ENCODE peak calls at places on chromosome 21, in nine cellular contexts. One of them, this sample, is unnamed. For H3K36me3, the result is how much of the 10 kb centered on the place peaks cover.

GRCh38 chr21:27067226-27067625 is 100.3 kb upstream of the ADAMTS5 start:
- DNase-seq in aorta: no peak
- DNase-seq in heart right ventricle: no peak
- DNase-seq in left ventricle myocardium inferior: no peak
- DNase-seq in psoas muscle: no peak
- DNase-seq in CD4-positive, alpha-beta memory T cell: no peak
- DNase-seq in small intestine: no peak
- DNase-seq in RWPE2: no peak
- DNase-seq in lower lobe of right lung: no peak
- DNase-seq in this sample: no peak

GRCh38 chr21:37407719-37408455 is 41.3 kb downstream of the DYRK1A start:
- DNase-seq in aorta: no peak
- DNase-seq in left ventricle myocardium inferior: no peak
- DNase-seq in psoas muscle: no peak
- DNase-seq in CD4-positive, alpha-beta memory T cell: no peak
- DNase-seq in small intestine: peak
- DNase-seq in lower lobe of right lung: no peak
- DNase-seq in RWPE2: no peak
- DNase-seq in heart right ventricle: no peak
- DNase-seq in this sample: no peak

GRCh38 chr21:33721081-33721480 is 78.8 kb downstream of the ITSN1 start:
- DNase-seq in psoas muscle: no peak
- DNase-seq in small intestine: no peak
- DNase-seq in heart right ventricle: no peak
- DNase-seq in RWPE2: no peak
- DNase-seq in left ventricle myocardium inferior: no peak
- DNase-seq in CD4-positive, alpha-beta memory T cell: no peak
- DNase-seq in lower lobe of right lung: no peak
- DNase-seq in aorta: no peak
- DNase-seq in this sample: no peak

GRCh38 chr21:42123509-42123908 is 52.4 kb downstream of the UMODL1 start:
- DNase-seq in heart right ventricle: no peak
- DNase-seq in left ventricle myocardium inferior: no peak
- DNase-seq in psoas muscle: no peak
- DNase-seq in CD4-positive, alpha-beta memory T cell: no peak
- DNase-seq in lower lobe of right lung: no peak
- DNase-seq in aorta: no peak
- DNase-seq in small intestine: no peak
- DNase-seq in RWPE2: no peak
- DNase-seq in this sample: peak

GRCh38 chr21:41636636-41637625 is 129.0 kb upstream of the TMPRSS2 start:
- DNase-seq in aorta: no peak
- DNase-seq in RWPE2: no peak
- DNase-seq in left ventricle myocardium inferior: no peak
- DNase-seq in small intestine: no peak
- DNase-seq in heart right ventricle: no peak
- DNase-seq in lower lobe of right lung: no peak
- DNase-seq in psoas muscle: no peak
- DNase-seq in CD4-positive, alpha-beta memory T cell: no peak
- DNase-seq in this sample: no peak

GRCh38 chr21:34018185-34018584 is 55.2 kb upstream of the MRPS6 start:
- DNase-seq in left ventricle myocardium inferior: no peak
- DNase-seq in lower lobe of right lung: no peak
- DNase-seq in CD4-positive, alpha-beta memory T cell: no peak
- DNase-seq in aorta: no peak
- DNase-seq in small intestine: no peak
- DNase-seq in RWPE2: no peak
- DNase-seq in psoas muscle: no peak
- DNase-seq in heart right ventricle: no peak
- DNase-seq in this sample: no peak

GRCh38 chr21:29300547-29301138 is 1.9 kb downstream of the BACH1 start:
- DNase-seq in lower lobe of right lung: no peak
- DNase-seq in left ventricle myocardium inferior: no peak
- DNase-seq in aorta: no peak
- DNase-seq in small intestine: no peak
- DNase-seq in psoas muscle: no peak
- DNase-seq in CD4-positive, alpha-beta memory T cell: no peak
- DNase-seq in heart right ventricle: no peak
- DNase-seq in RWPE2: no peak
- DNase-seq in this sample: no peak

GRCh38 chr21:33817663-33818433 is 97.8 kb downstream of the ATP5PO start:
- DNase-seq in psoas muscle: no peak
- DNase-seq in CD4-positive, alpha-beta memory T cell: no peak
- DNase-seq in heart right ventricle: no peak
- DNase-seq in lower lobe of right lung: no peak
- DNase-seq in small intestine: no peak
- DNase-seq in RWPE2: no peak
- DNase-seq in aorta: no peak
- DNase-seq in left ventricle myocardium inferior: no peak
- DNase-seq in this sample: no peak

GRCh38 chr21:37784591-37785318 is 131.5 kb downstream of the KCNJ6 start:
- DNase-seq in RWPE2: no peak
- DNase-seq in aorta: no peak
- DNase-seq in psoas muscle: no peak
- DNase-seq in lower lobe of right lung: no peak
- DNase-seq in small intestine: no peak
- DNase-seq in heart right ventricle: no peak
- DNase-seq in CD4-positive, alpha-beta memory T cell: no peak
- DNase-seq in left ventricle myocardium inferior: no peak
- DNase-seq in this sample: no peak

GRCh38 chr21:29148535-29148934 is 18.1 kb downstream of the MAP3K7CL start:
- DNase-seq in heart right ventricle: peak
- DNase-seq in RWPE2: no peak
- DNase-seq in aorta: peak
- DNase-seq in psoas muscle: no peak
- DNase-seq in lower lobe of right lung: no peak
- DNase-seq in CD4-positive, alpha-beta memory T cell: no peak
- DNase-seq in left ventricle myocardium inferior: no peak
- DNase-seq in small intestine: no peak
- DNase-seq in this sample: peak

GRCh38 chr21:21137986-21138385 is 139.8 kb downstream of the NCAM2 start:
- DNase-seq in aorta: no peak
- DNase-seq in RWPE2: no peak
- DNase-seq in lower lobe of right lung: no peak
- DNase-seq in CD4-positive, alpha-beta memory T cell: no peak
- DNase-seq in psoas muscle: no peak
- DNase-seq in small intestine: no peak
- DNase-seq in heart right ventricle: no peak
- DNase-seq in left ventricle myocardium inferior: no peak
- DNase-seq in this sample: no peak

GRCh38 chr21:40936151-40936550 is 89.2 kb upstream of the DSCAM start:
- DNase-seq in RWPE2: no peak
- DNase-seq in left ventricle myocardium inferior: no peak
- DNase-seq in small intestine: no peak
- DNase-seq in lower lobe of right lung: no peak
- DNase-seq in heart right ventricle: peak
- DNase-seq in CD4-positive, alpha-beta memory T cell: no peak
- DNase-seq in psoas muscle: no peak
- DNase-seq in aorta: no peak
- DNase-seq in this sample: no peak

GRCh38 chr21:15793547-15794235 is 63.9 kb downstream of the USP25 start:
- DNase-seq in CD4-positive, alpha-beta memory T cell: no peak
- DNase-seq in psoas muscle: no peak
- DNase-seq in heart right ventricle: no peak
- DNase-seq in lower lobe of right lung: no peak
- DNase-seq in RWPE2: no peak
- DNase-seq in left ventricle myocardium inferior: no peak
- DNase-seq in aorta: no peak
- DNase-seq in small intestine: no peak
- DNase-seq in this sample: no peak

GRCh38 chr21:29904359-29905282 is 35.2 kb downstream of the GRIK1 start:
- DNase-seq in small intestine: no peak
- DNase-seq in left ventricle myocardium inferior: no peak
- DNase-seq in psoas muscle: no peak
- DNase-seq in aorta: no peak
- DNase-seq in CD4-positive, alpha-beta memory T cell: no peak
- DNase-seq in lower lobe of right lung: no peak
- DNase-seq in heart right ventricle: no peak
- DNase-seq in RWPE2: no peak
- DNase-seq in this sample: no peak

GRCh38 chr21:18801468-18801867 is 397.9 kb upstream of the TMPRSS15 start:
- DNase-seq in RWPE2: no peak
- DNase-seq in CD4-positive, alpha-beta memory T cell: no peak
- DNase-seq in psoas muscle: no peak
- DNase-seq in small intestine: peak
- DNase-seq in aorta: no peak
- DNase-seq in heart right ventricle: no peak
- DNase-seq in lower lobe of right lung: no peak
- DNase-seq in left ventricle myocardium inferior: no peak
- DNase-seq in this sample: no peak

GRCh38 chr21:15826147-15826780 is 96.5 kb downstream of the USP25 start:
- DNase-seq in heart right ventricle: peak
- DNase-seq in RWPE2: no peak
- DNase-seq in CD4-positive, alpha-beta memory T cell: peak
- DNase-seq in small intestine: peak
- DNase-seq in left ventricle myocardium inferior: no peak
- DNase-seq in lower lobe of right lung: no peak
- DNase-seq in aorta: no peak
- DNase-seq in psoas muscle: no peak
- DNase-seq in this sample: no peak

GRCh38 chr21:27425172-27425571 is 458.3 kb upstream of the ADAMTS5 start:
- DNase-seq in aorta: no peak
- DNase-seq in lower lobe of right lung: no peak
- DNase-seq in left ventricle myocardium inferior: no peak
- DNase-seq in psoas muscle: no peak
- DNase-seq in RWPE2: no peak
- DNase-seq in CD4-positive, alpha-beta memory T cell: no peak
- DNase-seq in heart right ventricle: no peak
- DNase-seq in small intestine: no peak
- DNase-seq in this sample: no peak

DNA sequence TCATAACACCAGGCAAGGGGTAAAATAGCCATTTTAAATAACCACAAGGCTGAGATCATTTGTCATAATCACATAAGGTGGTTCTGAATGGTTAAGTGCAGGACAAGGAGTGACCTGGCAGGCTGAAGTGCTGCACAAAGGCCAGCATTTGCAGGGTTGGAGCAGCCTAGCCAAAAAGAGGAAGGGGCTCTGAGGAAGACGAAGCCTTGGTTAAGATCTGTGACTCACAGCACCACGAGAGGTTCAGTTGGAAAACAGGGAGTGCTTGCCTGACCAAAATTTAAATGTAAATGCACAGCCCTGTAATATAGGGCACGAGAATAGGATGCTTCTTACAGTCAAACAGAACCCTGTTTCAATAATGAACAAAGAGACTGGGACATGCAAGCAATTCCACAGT is 12.1 kb downstream of the ATP5PF start:
- DNase-seq in lower lobe of right lung: no peak
- DNase-seq in heart right ventricle: no peak
- DNase-seq in psoas muscle: no peak
- DNase-seq in CD4-positive, alpha-beta memory T cell: no peak
- DNase-seq in small intestine: no peak
- DNase-seq in aorta: no peak
- DNase-seq in left ventricle myocardium inferior: no peak
- DNase-seq in RWPE2: no peak
- DNase-seq in this sample: no peak
- H3K36me3 ChIP-seq in lower lobe of right lung: half or more
- H3K36me3 ChIP-seq in heart right ventricle: half or more
- H3K36me3 ChIP-seq in psoas muscle: half or more
- H3K36me3 ChIP-seq in CD4-positive, alpha-beta memory T cell: under half
- H3K36me3 ChIP-seq in small intestine: under half
- H3K36me3 ChIP-seq in aorta: under half
- H3K36me3 ChIP-seq in left ventricle myocardium inferior: half or more
- H3K36me3 ChIP-seq in RWPE2: under half
- H3K36me3 ChIP-seq in this sample: under half

DNA sequence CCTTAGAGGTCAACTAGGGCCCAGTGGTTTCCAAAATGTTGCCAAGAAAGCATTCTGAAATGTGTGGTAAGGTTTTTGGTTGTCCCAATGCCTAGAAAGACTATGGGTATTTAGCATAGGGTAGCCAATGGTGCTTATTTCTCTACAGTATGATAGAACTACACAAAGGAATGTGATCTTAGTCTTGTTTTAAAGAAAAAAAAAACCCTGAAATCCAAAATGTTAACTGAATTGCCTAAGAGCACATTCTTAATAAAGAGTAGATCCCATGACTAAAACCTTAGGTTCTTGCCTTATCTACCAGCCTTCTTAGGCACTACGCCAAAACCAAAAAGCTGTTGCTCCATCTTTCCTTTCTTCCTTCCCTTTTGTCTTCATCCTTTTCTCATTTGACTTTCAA is 428.2 kb downstream of the MRPL39 start:
- DNase-seq in aorta: no peak
- DNase-seq in left ventricle myocardium inferior: no peak
- DNase-seq in psoas muscle: no peak
- DNase-seq in lower lobe of right lung: no peak
- DNase-seq in heart right ventricle: no peak
- DNase-seq in CD4-positive, alpha-beta memory T cell: no peak
- DNase-seq in RWPE2: no peak
- DNase-seq in small intestine: no peak
- DNase-seq in this sample: no peak
- H3K36me3 ChIP-seq in aorta: under half
- H3K36me3 ChIP-seq in left ventricle myocardium inferior: under half
- H3K36me3 ChIP-seq in psoas muscle: under half
- H3K36me3 ChIP-seq in lower lobe of right lung: under half
- H3K36me3 ChIP-seq in heart right ventricle: under half
- H3K36me3 ChIP-seq in CD4-positive, alpha-beta memory T cell: under half
- H3K36me3 ChIP-seq in RWPE2: under half
- H3K36me3 ChIP-seq in small intestine: under half
- H3K36me3 ChIP-seq in this sample: under half

DNA sequence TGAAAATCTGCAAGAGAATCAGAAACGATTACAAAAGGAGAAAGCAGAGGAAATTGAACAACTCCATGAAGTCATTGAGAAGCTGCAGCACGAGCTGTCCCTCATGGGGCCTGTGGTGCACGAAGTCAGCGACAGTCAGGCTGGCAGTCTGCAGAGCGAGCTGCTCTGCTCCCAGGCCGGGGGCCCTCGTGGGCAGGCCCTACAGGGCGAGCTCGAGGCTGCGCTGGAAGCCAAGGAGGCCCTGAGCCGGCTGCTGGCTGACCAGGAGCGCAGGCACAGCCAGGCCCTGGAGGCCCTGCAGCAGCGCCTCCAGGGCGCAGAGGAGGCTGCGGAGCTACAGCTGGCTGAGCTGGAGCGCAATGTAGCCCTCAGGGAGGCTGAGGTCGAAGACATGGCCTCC is 47.5 kb upstream of the DIP2A start:
- DNase-seq in lower lobe of right lung: peak
- DNase-seq in heart right ventricle: no peak
- DNase-seq in psoas muscle: peak
- DNase-seq in RWPE2: no peak
- DNase-seq in left ventricle myocardium inferior: no peak
- DNase-seq in small intestine: no peak
- DNase-seq in aorta: no peak
- DNase-seq in CD4-positive, alpha-beta memory T cell: no peak
- DNase-seq in this sample: no peak
- H3K36me3 ChIP-seq in lower lobe of right lung: under half
- H3K36me3 ChIP-seq in heart right ventricle: under half
- H3K36me3 ChIP-seq in psoas muscle: half or more
- H3K36me3 ChIP-seq in RWPE2: under half
- H3K36me3 ChIP-seq in left ventricle myocardium inferior: half or more
- H3K36me3 ChIP-seq in small intestine: under half
- H3K36me3 ChIP-seq in aorta: under half
- H3K36me3 ChIP-seq in CD4-positive, alpha-beta memory T cell: under half
- H3K36me3 ChIP-seq in this sample: under half

DNA sequence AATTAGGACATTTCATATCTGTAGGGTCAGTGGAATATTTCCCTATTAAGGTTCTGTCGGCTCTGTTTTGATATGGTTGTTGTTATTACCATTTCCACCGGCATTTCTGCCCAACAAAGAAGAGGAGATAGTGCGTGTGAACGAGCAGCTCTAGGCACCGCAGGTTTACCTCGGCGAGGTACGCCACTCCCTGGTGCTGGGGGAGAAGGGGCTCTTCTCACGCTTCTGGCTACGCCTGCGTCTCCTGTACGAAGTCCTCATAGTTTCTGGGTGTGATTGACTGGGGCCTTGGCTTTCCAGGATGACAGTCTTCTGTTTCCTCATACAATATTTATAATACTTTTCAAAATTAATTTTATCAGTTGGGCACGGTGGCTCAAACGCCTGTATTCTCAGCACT is 54.4 kb upstream of the DIP2A start:
- DNase-seq in RWPE2: no peak
- DNase-seq in aorta: peak
- DNase-seq in small intestine: no peak
- DNase-seq in heart right ventricle: no peak
- DNase-seq in lower lobe of right lung: peak
- DNase-seq in psoas muscle: peak
- DNase-seq in CD4-positive, alpha-beta memory T cell: no peak
- DNase-seq in left ventricle myocardium inferior: no peak
- DNase-seq in this sample: no peak
- H3K36me3 ChIP-seq in RWPE2: half or more
- H3K36me3 ChIP-seq in aorta: under half
- H3K36me3 ChIP-seq in small intestine: under half
- H3K36me3 ChIP-seq in heart right ventricle: half or more
- H3K36me3 ChIP-seq in lower lobe of right lung: half or more
- H3K36me3 ChIP-seq in psoas muscle: half or more
- H3K36me3 ChIP-seq in CD4-positive, alpha-beta memory T cell: under half
- H3K36me3 ChIP-seq in left ventricle myocardium inferior: half or more
- H3K36me3 ChIP-seq in this sample: half or more